ENCODE peak calls at places on chromosomes 1 and 21, in four cellular contexts. M is astrocyte, U is upper lobe of left lung, E is mucosa of descending colon. Y is an unnamed sample.

GRCh38 chr1:20059847-20060246 is 10.1 kb upstream of the PLA2G5 start:
- DNase-seq in M (no peak), U (no peak), E (no peak), Y (no peak)

GRCh38 chr1:47926461-47926999 is 70.7 kb downstream of the TRABD2B start:
- DNase-seq in M (no peak), U (no peak), E (no peak), Y (no peak)

GRCh38 chr1:182054698-182055326 is 6.7 kb downstream of the ZNF648 start:
- DNase-seq in M (no peak), U (peak), E (no peak), Y (peak)

GRCh38 chr1:107378602-107379265 is 237.9 kb downstream of the NTNG1 start:
- DNase-seq in M (peak), U (no peak), E (no peak), Y (no peak)

GRCh38 chr21:42073140-42074099 is 2.3 kb downstream of the UMODL1 start:
- DNase-seq in M (no peak), U (no peak), E (peak), Y (no peak)

GRCh38 chr1:7584643-7585042 is 186.5 kb upstream of the VAMP3 start:
- DNase-seq in M (no peak), U (peak), E (peak), Y (no peak)

GRCh38 chr1:33147997-33148314 is 33.9 kb downstream of the TRIM62 start:
- DNase-seq in M (no peak), U (no peak), E (no peak), Y (peak)

GRCh38 chr1:101004061-101004460 is 21.5 kb downstream of the DPH5 start:
- DNase-seq in M (no peak), U (no peak), E (no peak), Y (peak)

GRCh38 chr21:26655466-26655865 is 82.4 kb upstream of the CYYR1 start:
- DNase-seq in M (no peak), U (no peak), E (no peak), Y (no peak)

GRCh38 chr1:193404236-193404635 is 217.8 kb upstream of the B3GALT2 start:
- DNase-seq in M (peak), U (no peak), E (no peak), Y (no peak)

GRCh38 chr1:16026723-16027484 is 5.1 kb downstream of the CLCNKA start:
- DNase-seq in M (no peak), U (no peak), E (no peak), Y (peak)

GRCh38 chr1:182383037-182383661 is 8.4 kb downstream of the GLUL start:
- DNase-seq in M (no peak), U (no peak), E (no peak), Y (no peak)

GRCh38 chr1:5492861-5493260 is 499.4 kb downstream of the NPHP4 start:
- DNase-seq in M (no peak), U (no peak), E (no peak), Y (no peak)

GRCh38 chr1:184419734-184420161 is 32.9 kb downstream of the C1orf21 start:
- DNase-seq in M (no peak), U (no peak), E (peak), Y (peak)

GRCh38 chr1:201648911-201649775 is 110.2 kb downstream of the NAV1 start:
- DNase-seq in M (no peak), U (no peak), E (peak), Y (no peak)

GRCh38 chr1:3113047-3113740 is 44.2 kb downstream of the PRDM16 start:
- DNase-seq in M (no peak), U (no peak), E (no peak), Y (no peak)

GRCh38 chr1:196462101-196462500 is 146.1 kb downstream of the KCNT2 start:
- DNase-seq in M (no peak), U (no peak), E (no peak), Y (no peak)

GRCh38 chr1:56430141-56430839 is 149.1 kb downstream of the PLPP3 start:
- DNase-seq in M (no peak), U (no peak), E (no peak), Y (no peak)

GRCh38 chr1:44515416-44515815 is 110.4 kb downstream of the RNF220 start:
- DNase-seq in M (peak), U (no peak), E (no peak), Y (peak)

GRCh38 chr1:145996433-145997155 is at the start of gene TXNIP:
- DNase-seq in M (peak), U (peak), E (peak), Y (peak)

GRCh38 chr1:234956821-234957329 is 171.8 kb downstream of the TOMM20 start:
- DNase-seq in M (no peak), U (no peak), E (peak), Y (no peak)

GRCh38 chr1:236762410-236762809 is 32.7 kb upstream of the MTR start:
- DNase-seq in M (no peak), U (no peak), E (no peak), Y (no peak)

GRCh38 chr21:30563630-30564029 is 2.5 kb upstream of the KRTAP19-7 start:
- DNase-seq in M (no peak), U (no peak), E (no peak), Y (no peak)

GRCh38 chr1:10242135-10242534 is 31.8 kb downstream of the KIF1B start:
- DNase-seq in M (no peak), U (no peak), E (no peak), Y (no peak)

GRCh38 chr1:23168462-23169218 is at the start of gene LUZP1:
- DNase-seq in M (peak), U (peak), E (peak), Y (peak)

GRCh38 chr1:107274227-107274626 is 133.4 kb downstream of the NTNG1 start:
- DNase-seq in M (no peak), U (no peak), E (no peak), Y (no peak)

GRCh38 chr1:186152227-186152944 is 222.7 kb downstream of the TPR start:
- DNase-seq in M (peak), U (no peak), E (no peak), Y (peak)

GRCh38 chr1:46098043-46098712 is 34.3 kb downstream of the PIK3R3 start:
- DNase-seq in M (peak), U (no peak), E (no peak), Y (no peak)

GRCh38 chr21:37936010-37936785 is 19.9 kb upstream of the KCNJ6 start:
- DNase-seq in M (no peak), U (no peak), E (no peak), Y (no peak)

GRCh38 chr1:17116643-17117042 is 2.6 kb downstream of the PADI2 start:
- DNase-seq in M (no peak), U (no peak), E (no peak), Y (no peak)

GRCh38 chr21:43618940-43619339 is 40.3 kb downstream of the HSF2BP start:
- DNase-seq in M (no peak), U (peak), E (peak), Y (no peak)

GRCh38 chr1:20083178-20083944 is 13.4 kb downstream of the PLA2G5 start:
- DNase-seq in M (no peak), U (no peak), E (peak), Y (no peak)

GRCh38 chr1:65247419-65248359 is 61.7 kb upstream of the DNAJC6 start:
- DNase-seq in M (peak), U (no peak), E (no peak), Y (peak)

GRCh38 chr1:115219937-115220336 is 118.1 kb downstream of the NGF start:
- DNase-seq in M (no peak), U (no peak), E (no peak), Y (peak)

GRCh38 chr1:116986531-116987255 is 14.9 kb upstream of the CD101 start:
- DNase-seq in M (no peak), U (no peak), E (no peak), Y (no peak)

GRCh38 chr1:74731399-74732052 is 1.3 kb downstream of the CRYZ start:
- DNase-seq in M (peak), U (no peak), E (no peak), Y (peak)

GRCh38 chr1:234961468-234962339 is 166.9 kb downstream of the TOMM20 start:
- DNase-seq in M (peak), U (no peak), E (no peak), Y (peak)

GRCh38 chr1:119364640-119365039 is 3.9 kb upstream of the HAO2 start:
- DNase-seq in M (no peak), U (no peak), E (no peak), Y (no peak)

GRCh38 chr1:13807213-13807612 is 107.2 kb downstream of the PRDM2 start:
- DNase-seq in M (no peak), U (no peak), E (no peak), Y (no peak)

GRCh38 chr1:30063621-30064280 is 659.6 kb downstream of the MATN1 start:
- DNase-seq in M (no peak), U (no peak), E (no peak), Y (no peak)

GRCh38 chr1:30068787-30069472 is 654.5 kb downstream of the MATN1 start:
- DNase-seq in M (no peak), U (no peak), E (no peak), Y (no peak)

GRCh38 chr1:30060738-30061137 is 662.6 kb downstream of the MATN1 start:
- DNase-seq in M (no peak), U (no peak), E (no peak), Y (no peak)

GRCh38 chr1:30061292-30062204 is 661.8 kb downstream of the MATN1 start:
- DNase-seq in M (no peak), U (no peak), E (no peak), Y (no peak)

DNA sequence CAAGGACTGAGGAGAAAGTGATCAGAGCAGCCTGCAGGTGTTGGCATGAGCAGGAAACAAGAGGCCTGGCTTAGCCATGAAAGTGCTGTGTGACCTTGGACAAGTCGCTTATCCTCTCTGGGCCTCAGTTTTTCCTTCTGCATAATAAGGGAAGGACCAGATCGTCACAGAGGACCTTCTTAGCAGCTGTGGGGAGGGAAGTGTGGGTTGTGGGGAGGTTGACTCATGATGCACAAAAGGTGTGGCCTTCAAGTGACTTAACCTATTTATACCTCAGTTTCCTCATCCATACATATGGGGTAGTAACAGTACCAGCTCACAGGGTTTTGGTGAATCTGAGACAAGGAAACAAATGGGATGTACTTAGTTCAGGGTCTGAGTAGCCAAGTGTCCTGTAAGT is 658.8 kb downstream of the MATN1 start:
- DNase-seq in M (no peak), U (no peak), E (no peak), Y (no peak)
- H3K4me3 ChIP-seq in M (no peak), U (no peak), E (no peak), Y (no peak)

DNA sequence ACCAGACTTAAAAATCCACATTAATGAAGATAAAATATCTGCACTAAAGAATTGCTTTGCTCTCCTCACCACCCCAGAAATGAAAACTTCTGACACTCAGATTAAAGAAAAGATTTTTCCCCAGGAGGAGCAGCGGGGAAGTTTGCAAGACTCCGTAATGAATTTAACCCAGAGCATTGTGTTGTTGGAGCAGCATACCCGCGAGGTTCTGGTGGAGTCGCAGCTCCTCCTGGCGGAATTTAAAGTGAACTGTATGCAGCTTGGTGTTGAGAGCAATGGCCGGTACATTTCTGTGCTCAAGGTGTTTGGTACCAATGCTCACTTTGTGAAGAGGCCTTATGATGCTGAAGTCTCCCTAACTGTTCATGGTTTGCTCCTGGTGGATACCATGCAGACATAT is 46.4 kb downstream of the VPS13D start:
- DNase-seq in M (no peak), U (no peak), E (no peak), Y (peak)
- TF ChIP-seq CTCF in M (peak), U (peak), E (peak), Y (peak)

GRCh38 chr21:45109831-45110492 is 35.6 kb downstream of the ADARB1 start:
- DNase-seq in M (peak), U (no peak), E (no peak), Y (no peak)

GRCh38 chr21:45110873-45111624 is 36.7 kb downstream of the ADARB1 start:
- DNase-seq in M (no peak), U (no peak), E (no peak), Y (no peak)

GRCh38 chr21:45111703-45112102 is 37.3 kb downstream of the ADARB1 start:
- DNase-seq in M (no peak), U (no peak), E (no peak), Y (no peak)

GRCh38 chr21:45108034-45108790 is 33.8 kb downstream of the ADARB1 start:
- DNase-seq in M (no peak), U (no peak), E (no peak), Y (no peak)

GRCh38 chr21:45108808-45109800 is 34.7 kb downstream of the ADARB1 start:
- DNase-seq in M (no peak), U (no peak), E (no peak), Y (no peak)
- H3K4me3 ChIP-seq in M (no peak), U (no peak), E (no peak), Y (no peak)

GRCh38 chr1:199546323-199546722 is 481.2 kb upstream of the NR5A2 start:
- DNase-seq in M (peak), U (no peak), E (no peak), Y (no peak)

GRCh38 chr1:199549424-199549823 is 478.1 kb upstream of the NR5A2 start:
- DNase-seq in M (peak), U (no peak), E (no peak), Y (no peak)

GRCh38 chr1:199550384-199551067 is 477.0 kb upstream of the NR5A2 start:
- DNase-seq in M (peak), U (no peak), E (no peak), Y (peak)

GRCh38 chr1:199545780-199546179 is 481.7 kb upstream of the NR5A2 start:
- DNase-seq in M (no peak), U (no peak), E (no peak), Y (no peak)
- TF ChIP-seq CTCF in M (peak), U (no peak), E (no peak), Y (peak)

GRCh38 chr1:111778066-111778465 is 22.4 kb downstream of the DDX20 start:
- DNase-seq in M (no peak), U (no peak), E (no peak), Y (no peak)

GRCh38 chr1:111776861-111777260 is 21.2 kb downstream of the DDX20 start:
- DNase-seq in M (no peak), U (no peak), E (no peak), Y (no peak)

GRCh38 chr1:111779546-111779945 is 23.8 kb downstream of the DDX20 start:
- DNase-seq in M (no peak), U (no peak), E (no peak), Y (no peak)

GRCh38 chr1:111777301-111777700 is 21.6 kb downstream of the DDX20 start:
- DNase-seq in M (no peak), U (no peak), E (no peak), Y (no peak)

DNA sequence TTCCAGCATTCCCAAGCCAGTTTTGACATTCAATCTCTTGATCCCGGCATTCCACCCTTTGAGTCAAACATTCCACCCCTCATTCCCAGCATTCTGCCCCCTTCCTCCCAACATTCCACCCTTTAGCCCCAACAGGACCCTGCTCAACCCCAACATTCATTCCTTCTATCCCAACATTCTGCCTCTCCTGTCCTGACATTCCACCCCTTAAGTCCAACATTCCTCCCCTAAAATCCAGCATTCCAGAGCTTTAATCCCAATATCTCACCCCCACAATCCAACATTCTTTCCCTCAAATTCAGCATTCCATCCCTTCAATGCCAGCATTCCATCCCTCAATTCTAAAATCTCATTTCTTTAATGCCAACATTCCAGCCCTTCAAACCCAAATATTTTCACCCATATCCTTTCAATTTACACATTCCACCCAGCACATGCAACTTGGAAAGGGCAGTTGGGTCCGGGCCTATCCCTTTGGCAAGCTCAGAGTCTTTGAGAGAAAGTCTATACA is 22.9 kb downstream of the DDX20 start:
- DNase-seq in M (peak), U (no peak), E (no peak), Y (peak)
- H3K4me3 ChIP-seq in M (no peak), U (no peak), E (no peak), Y (no peak)

GRCh38 chr1:210478820-210479219 is 150.1 kb downstream of the HHAT start:
- DNase-seq in M (no peak), U (no peak), E (no peak), Y (no peak)

GRCh38 chr1:210475806-210476205 is 147.1 kb downstream of the HHAT start:
- DNase-seq in M (no peak), U (no peak), E (no peak), Y (no peak)

GRCh38 chr1:210482936-210483642 is 154.4 kb downstream of the HHAT start:
- DNase-seq in M (no peak), U (no peak), E (no peak), Y (no peak)

GRCh38 chr1:210477328-210477924 is 148.7 kb downstream of the HHAT start:
- DNase-seq in M (no peak), U (no peak), E (no peak), Y (no peak)
- TF ChIP-seq CTCF in M (no peak), U (no peak), E (no peak), Y (no peak)

DNA sequence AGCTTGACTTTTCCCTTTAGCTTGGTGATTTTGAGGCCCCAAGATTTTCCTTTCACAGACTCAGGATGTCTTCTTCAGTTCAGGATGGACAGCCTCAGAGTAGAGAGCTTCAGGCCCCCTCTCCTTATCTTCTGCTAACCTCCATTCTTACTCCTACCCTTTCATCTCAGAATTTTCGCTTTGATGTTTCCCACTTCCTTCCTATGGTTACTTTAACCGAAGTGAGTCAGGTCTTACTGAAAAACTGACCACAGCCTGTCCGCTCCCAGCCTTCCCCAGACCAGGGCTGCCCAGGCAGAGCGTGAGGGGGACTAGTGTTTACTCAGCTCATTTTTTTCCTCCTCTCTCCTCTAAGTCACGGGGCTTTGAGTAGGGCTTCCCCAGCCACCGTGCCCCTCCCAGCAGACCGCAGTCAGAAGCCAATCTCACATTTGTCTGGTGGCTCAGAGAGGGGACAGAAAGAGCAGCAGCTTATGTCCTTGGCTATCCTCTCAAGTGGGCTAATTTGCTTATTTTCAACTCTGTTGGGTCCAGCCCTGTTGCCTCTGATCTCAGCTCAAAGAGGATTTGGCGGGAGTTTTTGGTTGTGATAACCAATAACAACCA is 4.2 kb upstream of the IL19 start:
- DNase-seq in M (peak), U (peak), E (peak), Y (peak)
- H3K4me3 ChIP-seq in M (no peak), U (no peak), E (no peak), Y (no peak)

Y was measured in fibroblast of the aortic adventitia.